ENCODE peak calls at places on chromosomes 13 and 19, in four cellular contexts. U is CD8-positive, alpha-beta memory T cell; G is GM13977; W is AG08396. E is an unnamed sample.

GRCh38 chr13:113669231-113669870 is 2.3 kb downstream of the GRK1 start:
- DNase-seq in U (no peak), W (no peak), G (no peak), E (no peak)

GRCh38 chr19:14512420-14512961 is 5.7 kb downstream of the DNAJB1 start:
- DNase-seq in U (peak; percentile 11), G (no peak), W (no peak), E (no peak)

GRCh38 chr19:48203794-48204628 is 33.5 kb downstream of the ZSWIM9 start:
- DNase-seq in W (peak; percentile 96), G (peak; percentile 93), U (peak; percentile 85), E (peak; percentile 83)

GRCh38 chr13:102800145-102801041 is 1.5 kb downstream of the BIVM start:
- DNase-seq in W (peak; percentile 91), G (peak; percentile 93), U (peak; percentile 80), E (peak; percentile 74)

GRCh38 chr13:35984776-35985453 is 146.3 kb downstream of the DCLK1 start:
- DNase-seq in W (no peak), G (no peak), U (no peak), E (no peak)

GRCh38 chr13:39810091-39810877 is 154.8 kb downstream of the COG6 start:
- DNase-seq in U (no peak), G (no peak), W (no peak), E (no peak)

GRCh38 chr13:114282143-114282685 is 813 bp downstream of the UPF3A start:
- DNase-seq in G (peak; percentile 79), U (no peak), W (peak; percentile 69), E (no peak)

GRCh38 chr19:10566658-10567410 is 1.0 kb upstream of the KRI1 start:
- DNase-seq in U (peak; percentile 87), W (no peak), G (peak; percentile 83), E (peak; percentile 35)

GRCh38 chr13:45367995-45368394 is 27.0 kb upstream of the TPT1 start:
- DNase-seq in G (no peak), U (no peak), W (no peak), E (no peak)

GRCh38 chr19:14536926-14537692 is 7.7 kb downstream of the TECR start:
- DNase-seq in G (peak; percentile 51), U (peak; percentile 13), W (peak; percentile 41), E (no peak)

GRCh38 chr19:35330475-35330874 is 1.5 kb downstream of the CD22 start:
- DNase-seq in U (no peak), G (peak; percentile 75), W (no peak), E (no peak)

GRCh38 chr13:101205408-101205807 is 210.9 kb downstream of the NALCN start:
- DNase-seq in U (no peak), G (no peak), W (no peak), E (no peak)

GRCh38 chr19:6065685-6066365 is 44.5 kb downstream of the RFX2 start:
- DNase-seq in G (no peak), W (no peak), U (peak; percentile 44), E (peak; percentile 46)

GRCh38 chr19:55244004-55244680 is 14.7 kb downstream of the PPP6R1 start:
- DNase-seq in U (no peak), G (no peak), W (no peak), E (no peak)

GRCh38 chr13:98798849-98799645 is 46.6 kb upstream of the SLC15A1 start:
- DNase-seq in W (no peak), U (no peak), G (no peak), E (no peak)

GRCh38 chr13:90792335-90792734 is 555.2 kb upstream of the MIR17HG start:
- DNase-seq in W (no peak), G (no peak), U (no peak), E (no peak)

GRCh38 chr13:105159794-105160193 is 1375.7 kb downstream of the EFNB2 start:
- DNase-seq in W (no peak), G (no peak), U (no peak), E (no peak)

GRCh38 chr13:27034678-27035111 is 136.9 kb downstream of the USP12 start:
- DNase-seq in G (no peak), U (no peak), W (no peak), E (no peak)

GRCh38 chr19:38838986-38839761 is 7.6 kb upstream of the ECH1 start:
- DNase-seq in U (no peak), W (no peak), G (no peak), E (no peak)

GRCh38 chr19:927044-927706 is 1.3 kb downstream of the ARID3A start:
- DNase-seq in G (peak; percentile 77), U (no peak), W (peak; percentile 75), E (no peak)

GRCh38 chr13:107025991-107026390 is 458.1 kb upstream of the ARGLU1 start:
- DNase-seq in U (no peak), W (peak; percentile 48), G (no peak), E (no peak)

GRCh38 chr13:30224732-30225131 is 82.6 kb downstream of the KATNAL1 start:
- DNase-seq in G (no peak), W (no peak), U (no peak), E (no peak)

GRCh38 chr13:34452831-34453230 is 489.2 kb upstream of the NBEA start:
- DNase-seq in W (no peak), U (no peak), G (no peak), E (no peak)

GRCh38 chr19:16969127-16969526 is 57.5 kb downstream of the CPAMD8 start:
- DNase-seq in U (no peak), G (no peak), W (no peak), E (no peak)

GRCh38 chr13:26861951-26862350 is 101.4 kb upstream of the GPR12 start:
- DNase-seq in G (no peak), W (no peak), U (no peak), E (no peak)

GRCh38 chr13:22451345-22451744 is 729.4 kb upstream of the SGCG start:
- DNase-seq in W (no peak), G (no peak), U (no peak), E (no peak)

GRCh38 chr13:29362849-29363604 is 232.5 kb downstream of the SLC7A1 start:
- DNase-seq in W (peak; percentile 76), G (peak; percentile 79), U (peak; percentile 13), E (peak; percentile 11)

GRCh38 chr19:14004619-14005380 is 1.3 kb downstream of the RFX1 start:
- DNase-seq in G (peak; percentile 12), U (no peak), W (peak; percentile 19), E (no peak)

GRCh38 chr19:1422943-1423342 is 15.3 kb upstream of the RPS15 start:
- DNase-seq in U (no peak), W (no peak), G (no peak), E (no peak)

GRCh38 chr13:42048323-42048624 is 174 bp upstream of the DGKH start:
- DNase-seq in W (no peak), U (peak; percentile 13), G (no peak), E (no peak)

GRCh38 chr13:30895773-30896172 is 10.3 kb upstream of the MEDAG start:
- DNase-seq in G (no peak), W (peak; percentile 84), U (no peak), E (no peak)

E was measured in effector memory CD4-positive, alpha-beta T cell.